ENCODE peak calls at places on chromosomes 4 and X, in ten cellular contexts. One of them, this sample, is unnamed.

GRCh38 chr4:101232074-101232776 is 115.1 kb downstream of the PPP3CA start:
- DNase-seq in CD8-positive, alpha-beta T cell: no peak
- DNase-seq in astrocyte: peak
- DNase-seq in skeletal muscle cell: peak
- DNase-seq in choroid plexus epithelial cell: peak
- DNase-seq in PC-3: peak
- DNase-seq in pancreas: no peak
- DNase-seq in upper lobe of right lung: no peak
- DNase-seq in AG04450: no peak
- DNase-seq in neural progenitor cell: no peak
- DNase-seq in this sample: no peak

GRCh38 chr4:2413821-2414610 is 4.4 kb downstream of the ZFYVE28 start:
- DNase-seq in neural progenitor cell: peak
- DNase-seq in AG04450: no peak
- DNase-seq in astrocyte: no peak
- DNase-seq in pancreas: peak
- DNase-seq in upper lobe of right lung: peak
- DNase-seq in PC-3: peak
- DNase-seq in choroid plexus epithelial cell: no peak
- DNase-seq in CD8-positive, alpha-beta T cell: peak
- DNase-seq in skeletal muscle cell: no peak
- DNase-seq in this sample: no peak

GRCh38 chr4:61202638-61203495 is 2.7 kb downstream of the ADGRL3 start:
- DNase-seq in pancreas: peak
- DNase-seq in AG04450: no peak
- DNase-seq in astrocyte: no peak
- DNase-seq in skeletal muscle cell: no peak
- DNase-seq in upper lobe of right lung: no peak
- DNase-seq in PC-3: peak
- DNase-seq in choroid plexus epithelial cell: peak
- DNase-seq in neural progenitor cell: peak
- DNase-seq in CD8-positive, alpha-beta T cell: no peak
- DNase-seq in this sample: no peak

GRCh38 chr4:76562851-76563803 is 128.1 kb downstream of the SHROOM3 start:
- DNase-seq in choroid plexus epithelial cell: peak
- DNase-seq in CD8-positive, alpha-beta T cell: no peak
- DNase-seq in astrocyte: peak
- DNase-seq in neural progenitor cell: no peak
- DNase-seq in upper lobe of right lung: no peak
- DNase-seq in PC-3: peak
- DNase-seq in pancreas: no peak
- DNase-seq in skeletal muscle cell: no peak
- DNase-seq in AG04450: no peak
- DNase-seq in this sample: no peak

GRCh38 chr4:122666527-122667245 is 45.8 kb upstream of the IL21 start:
- DNase-seq in neural progenitor cell: no peak
- DNase-seq in pancreas: no peak
- DNase-seq in PC-3: peak
- DNase-seq in AG04450: peak
- DNase-seq in choroid plexus epithelial cell: peak
- DNase-seq in skeletal muscle cell: peak
- DNase-seq in upper lobe of right lung: no peak
- DNase-seq in CD8-positive, alpha-beta T cell: no peak
- DNase-seq in astrocyte: peak
- DNase-seq in this sample: peak

GRCh38 chr4:2064276-2064991 is 5.3 kb downstream of the NAT8L start:
- DNase-seq in neural progenitor cell: no peak
- DNase-seq in astrocyte: no peak
- DNase-seq in CD8-positive, alpha-beta T cell: no peak
- DNase-seq in pancreas: peak
- DNase-seq in skeletal muscle cell: no peak
- DNase-seq in PC-3: peak
- DNase-seq in upper lobe of right lung: no peak
- DNase-seq in AG04450: no peak
- DNase-seq in choroid plexus epithelial cell: no peak
- DNase-seq in this sample: no peak

GRCh38 chr4:158769175-158769831 is 477 bp downstream of the FNIP2 start:
- DNase-seq in PC-3: peak
- DNase-seq in skeletal muscle cell: no peak
- DNase-seq in choroid plexus epithelial cell: peak
- DNase-seq in AG04450: no peak
- DNase-seq in pancreas: peak
- DNase-seq in upper lobe of right lung: peak
- DNase-seq in CD8-positive, alpha-beta T cell: peak
- DNase-seq in astrocyte: no peak
- DNase-seq in neural progenitor cell: no peak
- DNase-seq in this sample: no peak

GRCh38 chrX:27924261-27924660 is 57.0 kb downstream of the DCAF8L1 start:
- DNase-seq in choroid plexus epithelial cell: no peak
- DNase-seq in pancreas: no peak
- DNase-seq in CD8-positive, alpha-beta T cell: no peak
- DNase-seq in upper lobe of right lung: no peak
- DNase-seq in AG04450: no peak
- DNase-seq in neural progenitor cell: no peak
- DNase-seq in skeletal muscle cell: no peak
- DNase-seq in astrocyte: no peak
- DNase-seq in PC-3: peak
- DNase-seq in this sample: no peak

GRCh38 chr4:3447431-3448395 is 5.9 kb downstream of the HGFAC start:
- DNase-seq in pancreas: peak
- DNase-seq in astrocyte: no peak
- DNase-seq in PC-3: no peak
- DNase-seq in AG04450: no peak
- DNase-seq in choroid plexus epithelial cell: no peak
- DNase-seq in upper lobe of right lung: no peak
- DNase-seq in CD8-positive, alpha-beta T cell: peak
- DNase-seq in neural progenitor cell: no peak
- DNase-seq in skeletal muscle cell: no peak
- DNase-seq in this sample: no peak

GRCh38 chr4:163587867-163588266 is 93.4 kb downstream of the TMA16 start:
- DNase-seq in upper lobe of right lung: no peak
- DNase-seq in choroid plexus epithelial cell: peak
- DNase-seq in astrocyte: no peak
- DNase-seq in neural progenitor cell: no peak
- DNase-seq in CD8-positive, alpha-beta T cell: no peak
- DNase-seq in pancreas: no peak
- DNase-seq in PC-3: peak
- DNase-seq in AG04450: no peak
- DNase-seq in skeletal muscle cell: peak
- DNase-seq in this sample: no peak

GRCh38 chr4:61663310-61663709 is 463.2 kb downstream of the ADGRL3 start:
- DNase-seq in skeletal muscle cell: no peak
- DNase-seq in CD8-positive, alpha-beta T cell: no peak
- DNase-seq in choroid plexus epithelial cell: no peak
- DNase-seq in upper lobe of right lung: no peak
- DNase-seq in PC-3: no peak
- DNase-seq in neural progenitor cell: no peak
- DNase-seq in AG04450: no peak
- DNase-seq in pancreas: peak
- DNase-seq in astrocyte: no peak
- DNase-seq in this sample: no peak

DNA sequence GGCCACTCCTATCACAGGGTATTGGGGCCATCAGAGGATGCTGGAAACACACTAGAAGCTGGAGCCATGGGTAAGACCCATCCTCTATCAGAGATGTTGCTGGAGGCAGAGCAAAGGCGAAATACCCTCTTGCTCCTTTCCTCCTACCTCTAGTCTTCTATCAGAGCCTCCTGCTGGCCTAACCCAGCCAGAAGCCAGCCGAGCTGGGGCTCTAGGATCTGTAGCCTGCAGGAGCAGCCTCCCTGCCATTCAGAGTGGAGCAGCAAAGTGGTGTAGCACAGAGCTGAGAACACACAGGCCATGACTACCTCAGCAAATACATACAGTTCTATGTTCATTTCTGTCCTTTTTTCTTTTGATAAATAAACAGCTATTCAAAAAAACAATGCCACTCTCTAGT is 35.7 kb downstream of the GATB start:
- DNase-seq in PC-3: no peak
- DNase-seq in skeletal muscle cell: no peak
- DNase-seq in pancreas: no peak
- DNase-seq in CD8-positive, alpha-beta T cell: no peak
- DNase-seq in neural progenitor cell: no peak
- DNase-seq in upper lobe of right lung: no peak
- DNase-seq in choroid plexus epithelial cell: no peak
- DNase-seq in astrocyte: no peak
- DNase-seq in AG04450: no peak
- DNase-seq in this sample: no peak
- H3K4me3 ChIP-seq in PC-3: no peak
- H3K4me3 ChIP-seq in skeletal muscle cell: no peak
- H3K4me3 ChIP-seq in pancreas: no peak
- H3K4me3 ChIP-seq in CD8-positive, alpha-beta T cell: no peak
- H3K4me3 ChIP-seq in neural progenitor cell: no peak
- H3K4me3 ChIP-seq in upper lobe of right lung: no peak
- H3K4me3 ChIP-seq in choroid plexus epithelial cell: no peak
- H3K4me3 ChIP-seq in astrocyte: no peak
- H3K4me3 ChIP-seq in AG04450: no peak
- H3K4me3 ChIP-seq in this sample: no peak

GRCh38 chrX:131735127-131735526 is 191.3 kb downstream of the OR13H1 start:
- DNase-seq in choroid plexus epithelial cell: no peak
- DNase-seq in AG04450: no peak
- DNase-seq in CD8-positive, alpha-beta T cell: no peak
- DNase-seq in PC-3: no peak
- DNase-seq in neural progenitor cell: no peak
- DNase-seq in skeletal muscle cell: no peak
- DNase-seq in pancreas: no peak
- DNase-seq in upper lobe of right lung: no peak
- DNase-seq in astrocyte: no peak
- DNase-seq in this sample: no peak

GRCh38 chrX:131729295-131729694 is 185.4 kb downstream of the OR13H1 start:
- DNase-seq in choroid plexus epithelial cell: no peak
- DNase-seq in AG04450: no peak
- DNase-seq in skeletal muscle cell: no peak
- DNase-seq in neural progenitor cell: no peak
- DNase-seq in upper lobe of right lung: no peak
- DNase-seq in CD8-positive, alpha-beta T cell: no peak
- DNase-seq in pancreas: peak
- DNase-seq in PC-3: no peak
- DNase-seq in astrocyte: peak
- DNase-seq in this sample: peak

GRCh38 chrX:131739823-131740222 is 195.9 kb downstream of the OR13H1 start:
- DNase-seq in choroid plexus epithelial cell: peak
- DNase-seq in neural progenitor cell: no peak
- DNase-seq in upper lobe of right lung: no peak
- DNase-seq in pancreas: no peak
- DNase-seq in CD8-positive, alpha-beta T cell: no peak
- DNase-seq in PC-3: no peak
- DNase-seq in astrocyte: no peak
- DNase-seq in skeletal muscle cell: no peak
- DNase-seq in AG04450: no peak
- DNase-seq in this sample: no peak

DNA sequence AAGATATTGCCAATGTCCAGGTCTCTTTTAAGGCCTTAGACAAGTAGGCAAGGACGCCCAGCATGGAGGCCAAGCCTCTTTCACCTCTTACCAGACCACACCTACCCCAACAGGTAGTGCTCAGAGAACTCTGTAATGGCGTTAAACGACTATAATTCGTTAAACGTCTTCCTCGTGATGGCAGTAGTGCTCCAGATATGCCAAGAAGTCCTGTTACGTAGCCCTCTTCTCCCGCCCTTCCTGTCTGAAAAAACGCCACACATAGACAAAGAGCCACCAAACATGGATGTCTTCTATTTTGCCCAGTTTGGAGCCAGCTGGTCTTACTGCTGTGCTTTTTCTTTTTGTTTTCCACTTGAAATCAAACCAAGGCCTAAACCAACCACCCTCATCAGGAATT is 190.7 kb downstream of the OR13H1 start:
- DNase-seq in upper lobe of right lung: no peak
- DNase-seq in AG04450: no peak
- DNase-seq in neural progenitor cell: no peak
- DNase-seq in choroid plexus epithelial cell: no peak
- DNase-seq in skeletal muscle cell: no peak
- DNase-seq in PC-3: no peak
- DNase-seq in CD8-positive, alpha-beta T cell: no peak
- DNase-seq in pancreas: no peak
- DNase-seq in astrocyte: peak
- DNase-seq in this sample: peak
- H3K4me3 ChIP-seq in upper lobe of right lung: no peak
- H3K4me3 ChIP-seq in AG04450: no peak
- H3K4me3 ChIP-seq in neural progenitor cell: no peak
- H3K4me3 ChIP-seq in choroid plexus epithelial cell: no peak
- H3K4me3 ChIP-seq in skeletal muscle cell: no peak
- H3K4me3 ChIP-seq in PC-3: no peak
- H3K4me3 ChIP-seq in CD8-positive, alpha-beta T cell: no peak
- H3K4me3 ChIP-seq in pancreas: peak
- H3K4me3 ChIP-seq in astrocyte: no peak
- H3K4me3 ChIP-seq in this sample: peak

GRCh38 chrX:150546711-150547153 is 21.7 kb upstream of the MTM1 start:
- DNase-seq in CD8-positive, alpha-beta T cell: peak
- DNase-seq in neural progenitor cell: no peak
- DNase-seq in pancreas: no peak
- DNase-seq in upper lobe of right lung: no peak
- DNase-seq in PC-3: no peak
- DNase-seq in choroid plexus epithelial cell: peak
- DNase-seq in AG04450: no peak
- DNase-seq in skeletal muscle cell: no peak
- DNase-seq in astrocyte: no peak
- DNase-seq in this sample: no peak
- H3K4me3 ChIP-seq in CD8-positive, alpha-beta T cell: peak
- H3K4me3 ChIP-seq in neural progenitor cell: no peak
- H3K4me3 ChIP-seq in pancreas: no peak
- H3K4me3 ChIP-seq in upper lobe of right lung: no peak
- H3K4me3 ChIP-seq in PC-3: no peak
- H3K4me3 ChIP-seq in choroid plexus epithelial cell: no peak
- H3K4me3 ChIP-seq in AG04450: no peak
- H3K4me3 ChIP-seq in skeletal muscle cell: no peak
- H3K4me3 ChIP-seq in astrocyte: no peak
- H3K4me3 ChIP-seq in this sample: no peak

GRCh38 chrX:14501312-14501711 is 28.0 kb upstream of the GLRA2 start:
- DNase-seq in neural progenitor cell: no peak
- DNase-seq in upper lobe of right lung: no peak
- DNase-seq in astrocyte: no peak
- DNase-seq in skeletal muscle cell: no peak
- DNase-seq in pancreas: no peak
- DNase-seq in AG04450: no peak
- DNase-seq in CD8-positive, alpha-beta T cell: no peak
- DNase-seq in PC-3: no peak
- DNase-seq in choroid plexus epithelial cell: no peak
- DNase-seq in this sample: no peak

GRCh38 chrX:14491689-14492088 is 37.6 kb upstream of the GLRA2 start:
- DNase-seq in PC-3: peak
- DNase-seq in AG04450: no peak
- DNase-seq in pancreas: no peak
- DNase-seq in neural progenitor cell: no peak
- DNase-seq in astrocyte: no peak
- DNase-seq in CD8-positive, alpha-beta T cell: no peak
- DNase-seq in upper lobe of right lung: no peak
- DNase-seq in choroid plexus epithelial cell: no peak
- DNase-seq in skeletal muscle cell: no peak
- DNase-seq in this sample: no peak

GRCh38 chrX:14497184-14497666 is 32.1 kb upstream of the GLRA2 start:
- DNase-seq in choroid plexus epithelial cell: peak
- DNase-seq in neural progenitor cell: no peak
- DNase-seq in CD8-positive, alpha-beta T cell: peak
- DNase-seq in upper lobe of right lung: no peak
- DNase-seq in astrocyte: no peak
- DNase-seq in PC-3: no peak
- DNase-seq in skeletal muscle cell: no peak
- DNase-seq in AG04450: no peak
- DNase-seq in pancreas: no peak
- DNase-seq in this sample: no peak

GRCh38 chrX:14496674-14497073 is 32.7 kb upstream of the GLRA2 start:
- DNase-seq in CD8-positive, alpha-beta T cell: no peak
- DNase-seq in AG04450: no peak
- DNase-seq in astrocyte: no peak
- DNase-seq in pancreas: no peak
- DNase-seq in neural progenitor cell: no peak
- DNase-seq in skeletal muscle cell: no peak
- DNase-seq in upper lobe of right lung: no peak
- DNase-seq in choroid plexus epithelial cell: no peak
- DNase-seq in PC-3: no peak
- DNase-seq in this sample: no peak
- H3K4me3 ChIP-seq in CD8-positive, alpha-beta T cell: peak
- H3K4me3 ChIP-seq in AG04450: no peak
- H3K4me3 ChIP-seq in astrocyte: no peak
- H3K4me3 ChIP-seq in pancreas: no peak
- H3K4me3 ChIP-seq in neural progenitor cell: no peak
- H3K4me3 ChIP-seq in skeletal muscle cell: no peak
- H3K4me3 ChIP-seq in upper lobe of right lung: peak
- H3K4me3 ChIP-seq in choroid plexus epithelial cell: no peak
- H3K4me3 ChIP-seq in PC-3: no peak
- H3K4me3 ChIP-seq in this sample: no peak